ENCODE peak calls at places on chromosomes 16 and 17, in five cellular contexts. One of them, this sample, is unnamed. For H3K9me3, the result is how much of the 10 kb centered on the place peaks cover.

GRCh38 chr17:42287305-42288077 is 807 bp upstream of the STAT5A start:
- DNase-seq in CD4-positive, alpha-beta memory T cell: peak
- DNase-seq in right lobe of liver: no peak
- DNase-seq in SJSA1: peak
- DNase-seq in keratinocyte: no peak
- DNase-seq in this sample: peak

GRCh38 chr17:39576187-39576586 is 31.5 kb downstream of the NEUROD2 start:
- DNase-seq in CD4-positive, alpha-beta memory T cell: no peak
- DNase-seq in right lobe of liver: no peak
- DNase-seq in SJSA1: no peak
- DNase-seq in keratinocyte: no peak
- DNase-seq in this sample: no peak

GRCh38 chr16:2983706-2984136 is 3.5 kb upstream of the PKMYT1 start:
- DNase-seq in CD4-positive, alpha-beta memory T cell: no peak
- DNase-seq in right lobe of liver: peak
- DNase-seq in SJSA1: peak
- DNase-seq in keratinocyte: no peak
- DNase-seq in this sample: peak

GRCh38 chr16:10708969-10709368 is 14.2 kb upstream of the TEKT5 start:
- DNase-seq in CD4-positive, alpha-beta memory T cell: no peak
- DNase-seq in right lobe of liver: no peak
- DNase-seq in SJSA1: no peak
- DNase-seq in keratinocyte: no peak
- DNase-seq in this sample: no peak

GRCh38 chr17:40157972-40158371 is 17.6 kb downstream of the CASC3 start:
- DNase-seq in CD4-positive, alpha-beta memory T cell: no peak
- DNase-seq in right lobe of liver: no peak
- DNase-seq in SJSA1: no peak
- DNase-seq in keratinocyte: no peak
- DNase-seq in this sample: no peak

GRCh38 chr17:81378941-81379511 is 16.2 kb upstream of the BAHCC1 start:
- DNase-seq in CD4-positive, alpha-beta memory T cell: no peak
- DNase-seq in right lobe of liver: no peak
- DNase-seq in SJSA1: peak
- DNase-seq in keratinocyte: no peak
- DNase-seq in this sample: no peak

GRCh38 chr17:30520436-30520835 is 43.2 kb downstream of the GOSR1 start:
- DNase-seq in CD4-positive, alpha-beta memory T cell: no peak
- DNase-seq in right lobe of liver: no peak
- DNase-seq in SJSA1: no peak
- DNase-seq in keratinocyte: no peak
- DNase-seq in this sample: no peak

GRCh38 chr16:85607796-85608514 is 5.2 kb upstream of the GSE1 start:
- DNase-seq in CD4-positive, alpha-beta memory T cell: no peak
- DNase-seq in right lobe of liver: no peak
- DNase-seq in SJSA1: no peak
- DNase-seq in keratinocyte: no peak
- DNase-seq in this sample: no peak

GRCh38 chr16:12431547-12431946 is 372.1 kb downstream of the CPPED1 start:
- DNase-seq in CD4-positive, alpha-beta memory T cell: no peak
- DNase-seq in right lobe of liver: no peak
- DNase-seq in SJSA1: no peak
- DNase-seq in keratinocyte: no peak
- DNase-seq in this sample: no peak

GRCh38 chr17:66313995-66314659 is 11.7 kb downstream of the PRKCA start:
- DNase-seq in CD4-positive, alpha-beta memory T cell: no peak
- DNase-seq in right lobe of liver: no peak
- DNase-seq in SJSA1: no peak
- DNase-seq in keratinocyte: no peak
- DNase-seq in this sample: no peak

GRCh38 chr17:40333781-40334453 is 24.9 kb downstream of the RARA start:
- DNase-seq in CD4-positive, alpha-beta memory T cell: no peak
- DNase-seq in right lobe of liver: no peak
- DNase-seq in SJSA1: no peak
- DNase-seq in keratinocyte: no peak
- DNase-seq in this sample: no peak

GRCh38 chr16:11161974-11162373 is 94.0 kb downstream of the SOCS1 start:
- DNase-seq in CD4-positive, alpha-beta memory T cell: no peak
- DNase-seq in right lobe of liver: no peak
- DNase-seq in SJSA1: no peak
- DNase-seq in keratinocyte: no peak
- DNase-seq in this sample: no peak

GRCh38 chr16:85455534-85455933 is 157.6 kb upstream of the GSE1 start:
- DNase-seq in CD4-positive, alpha-beta memory T cell: no peak
- DNase-seq in right lobe of liver: no peak
- DNase-seq in SJSA1: no peak
- DNase-seq in keratinocyte: no peak
- DNase-seq in this sample: no peak

GRCh38 chr17:64155751-64156544 is 26.0 kb upstream of the ERN1 start:
- DNase-seq in CD4-positive, alpha-beta memory T cell: no peak
- DNase-seq in right lobe of liver: peak
- DNase-seq in SJSA1: no peak
- DNase-seq in keratinocyte: no peak
- DNase-seq in this sample: no peak

GRCh38 chr17:32833526-32833925 is 43.4 kb downstream of the MYO1D start:
- DNase-seq in CD4-positive, alpha-beta memory T cell: no peak
- DNase-seq in right lobe of liver: no peak
- DNase-seq in SJSA1: no peak
- DNase-seq in keratinocyte: no peak
- DNase-seq in this sample: no peak

GRCh38 chr17:19744922-19745757 is 3.0 kb downstream of the ALDH3A1 start:
- DNase-seq in CD4-positive, alpha-beta memory T cell: peak
- DNase-seq in right lobe of liver: peak
- DNase-seq in SJSA1: peak
- DNase-seq in keratinocyte: no peak
- DNase-seq in this sample: no peak

GRCh38 chr17:18928726-18929125 is 23.2 kb upstream of the SLC5A10 start:
- DNase-seq in CD4-positive, alpha-beta memory T cell: no peak
- DNase-seq in right lobe of liver: no peak
- DNase-seq in SJSA1: no peak
- DNase-seq in keratinocyte: no peak
- DNase-seq in this sample: no peak

GRCh38 chr17:42760652-42761581 is at the start of gene RAMP2:
- DNase-seq in CD4-positive, alpha-beta memory T cell: no peak
- DNase-seq in right lobe of liver: peak
- DNase-seq in SJSA1: no peak
- DNase-seq in keratinocyte: no peak
- DNase-seq in this sample: peak

GRCh38 chr16:89746043-89746442 is 24.7 kb downstream of the ZNF276 start:
- DNase-seq in CD4-positive, alpha-beta memory T cell: no peak
- DNase-seq in right lobe of liver: no peak
- DNase-seq in SJSA1: no peak
- DNase-seq in keratinocyte: no peak
- DNase-seq in this sample: no peak

GRCh38 chr17:55318715-55319487 is 54.1 kb downstream of the HLF start:
- DNase-seq in CD4-positive, alpha-beta memory T cell: no peak
- DNase-seq in right lobe of liver: no peak
- DNase-seq in SJSA1: no peak
- DNase-seq in keratinocyte: no peak
- DNase-seq in this sample: no peak

GRCh38 chr16:27461483-27462171 is 59.7 kb downstream of the IL21R start:
- DNase-seq in CD4-positive, alpha-beta memory T cell: no peak
- DNase-seq in right lobe of liver: no peak
- DNase-seq in SJSA1: no peak
- DNase-seq in keratinocyte: no peak
- DNase-seq in this sample: no peak

GRCh38 chr17:72176516-72176851 is 55.7 kb downstream of the SOX9 start:
- DNase-seq in CD4-positive, alpha-beta memory T cell: no peak
- DNase-seq in right lobe of liver: no peak
- DNase-seq in SJSA1: no peak
- DNase-seq in keratinocyte: no peak
- DNase-seq in this sample: no peak

GRCh38 chr16:30142672-30143346 is 19.8 kb upstream of the MAPK3 start:
- DNase-seq in CD4-positive, alpha-beta memory T cell: peak
- DNase-seq in right lobe of liver: no peak
- DNase-seq in SJSA1: no peak
- DNase-seq in keratinocyte: no peak
- DNase-seq in this sample: no peak

GRCh38 chr16:23836404-23837291 is 865 bp downstream of the PRKCB start:
- DNase-seq in CD4-positive, alpha-beta memory T cell: peak
- DNase-seq in right lobe of liver: peak
- DNase-seq in SJSA1: no peak
- DNase-seq in keratinocyte: no peak
- DNase-seq in this sample: peak

DNA sequence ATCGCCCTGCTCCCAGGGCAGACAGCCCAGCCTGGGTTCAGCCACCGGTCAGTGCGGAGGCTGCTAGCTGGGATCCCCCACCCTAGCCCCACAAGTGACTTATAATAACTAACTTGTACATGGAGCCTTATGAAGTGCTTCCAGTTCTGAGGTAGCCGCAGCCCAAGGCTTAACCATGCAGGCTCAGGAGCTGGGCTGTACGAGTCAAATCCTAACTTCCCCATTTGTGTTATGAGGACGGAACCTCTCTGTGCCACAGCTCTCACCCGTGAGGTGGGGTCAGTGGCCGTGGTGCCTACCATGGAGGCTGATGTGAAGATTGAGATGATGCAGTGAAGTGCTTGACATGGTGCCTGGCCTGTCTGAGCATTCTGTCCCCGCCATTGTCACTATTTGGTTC is 27.8 kb upstream of the GOSR2 start:
- DNase-seq in CD4-positive, alpha-beta memory T cell: no peak
- DNase-seq in right lobe of liver: no peak
- DNase-seq in SJSA1: no peak
- DNase-seq in keratinocyte: no peak
- DNase-seq in this sample: no peak
- H3K4me3 ChIP-seq in CD4-positive, alpha-beta memory T cell: no peak
- H3K4me3 ChIP-seq in right lobe of liver: no peak
- H3K4me3 ChIP-seq in SJSA1: no peak
- H3K4me3 ChIP-seq in keratinocyte: no peak
- H3K4me3 ChIP-seq in this sample: no peak

GRCh38 chr16:35733278-35733965 is 2274.0 kb downstream of the TP53TG3F start:
- DNase-seq in CD4-positive, alpha-beta memory T cell: no peak
- DNase-seq in right lobe of liver: no peak
- DNase-seq in SJSA1: peak
- DNase-seq in keratinocyte: peak
- DNase-seq in this sample: no peak
- H3K9me3 ChIP-seq in CD4-positive, alpha-beta memory T cell: under half
- H3K9me3 ChIP-seq in right lobe of liver: under half
- H3K9me3 ChIP-seq in SJSA1: under half
- H3K9me3 ChIP-seq in keratinocyte: under half
- H3K9me3 ChIP-seq in this sample: under half

GRCh38 chr16:56933828-56934598 is 2.1 kb downstream of the HERPUD1 start:
- DNase-seq in CD4-positive, alpha-beta memory T cell: no peak
- DNase-seq in right lobe of liver: no peak
- DNase-seq in SJSA1: no peak
- DNase-seq in keratinocyte: no peak
- DNase-seq in this sample: no peak
- H3K4me3 ChIP-seq in CD4-positive, alpha-beta memory T cell: peak
- H3K4me3 ChIP-seq in right lobe of liver: peak
- H3K4me3 ChIP-seq in SJSA1: peak
- H3K4me3 ChIP-seq in keratinocyte: peak
- H3K4me3 ChIP-seq in this sample: peak

GRCh38 chr17:36008998-36009665 is 7.8 kb upstream of the CCL15 start:
- DNase-seq in CD4-positive, alpha-beta memory T cell: no peak
- DNase-seq in right lobe of liver: no peak
- DNase-seq in SJSA1: no peak
- DNase-seq in keratinocyte: no peak
- DNase-seq in this sample: no peak
- H3K9me3 ChIP-seq in CD4-positive, alpha-beta memory T cell: under half
- H3K9me3 ChIP-seq in right lobe of liver: under half
- H3K9me3 ChIP-seq in SJSA1: under half
- H3K9me3 ChIP-seq in keratinocyte: under half
- H3K9me3 ChIP-seq in this sample: under half

GRCh38 chr16:56911771-56912541 is 20.0 kb upstream of the HERPUD1 start:
- DNase-seq in CD4-positive, alpha-beta memory T cell: no peak
- DNase-seq in right lobe of liver: peak
- DNase-seq in SJSA1: no peak
- DNase-seq in keratinocyte: no peak
- DNase-seq in this sample: peak

GRCh38 chr16:56910654-56911539 is 21.0 kb upstream of the HERPUD1 start:
- DNase-seq in CD4-positive, alpha-beta memory T cell: no peak
- DNase-seq in right lobe of liver: no peak
- DNase-seq in SJSA1: peak
- DNase-seq in keratinocyte: no peak
- DNase-seq in this sample: peak

GRCh38 chr16:56915311-56916105 is 16.4 kb upstream of the HERPUD1 start:
- DNase-seq in CD4-positive, alpha-beta memory T cell: no peak
- DNase-seq in right lobe of liver: no peak
- DNase-seq in SJSA1: no peak
- DNase-seq in keratinocyte: no peak
- DNase-seq in this sample: no peak

GRCh38 chr16:56914896-56915295 is 17.0 kb upstream of the HERPUD1 start:
- DNase-seq in CD4-positive, alpha-beta memory T cell: no peak
- DNase-seq in right lobe of liver: no peak
- DNase-seq in SJSA1: no peak
- DNase-seq in keratinocyte: no peak
- DNase-seq in this sample: no peak

GRCh38 chr16:56912746-56913703 is 18.9 kb upstream of the HERPUD1 start:
- DNase-seq in CD4-positive, alpha-beta memory T cell: no peak
- DNase-seq in right lobe of liver: no peak
- DNase-seq in SJSA1: no peak
- DNase-seq in keratinocyte: no peak
- DNase-seq in this sample: peak
- H3K4me3 ChIP-seq in CD4-positive, alpha-beta memory T cell: no peak
- H3K4me3 ChIP-seq in right lobe of liver: no peak
- H3K4me3 ChIP-seq in SJSA1: no peak
- H3K4me3 ChIP-seq in keratinocyte: no peak
- H3K4me3 ChIP-seq in this sample: no peak

GRCh38 chr17:22464041-22464440 is 771.7 kb downstream of the KCNJ18 start:
- DNase-seq in CD4-positive, alpha-beta memory T cell: no peak
- DNase-seq in right lobe of liver: no peak
- DNase-seq in SJSA1: no peak
- DNase-seq in keratinocyte: no peak
- DNase-seq in this sample: no peak

GRCh38 chr17:22460461-22461063 is 768.2 kb downstream of the KCNJ18 start:
- DNase-seq in CD4-positive, alpha-beta memory T cell: no peak
- DNase-seq in right lobe of liver: no peak
- DNase-seq in SJSA1: no peak
- DNase-seq in keratinocyte: no peak
- DNase-seq in this sample: no peak

GRCh38 chr17:22461460-22462145 is 769.3 kb downstream of the KCNJ18 start:
- DNase-seq in CD4-positive, alpha-beta memory T cell: no peak
- DNase-seq in right lobe of liver: no peak
- DNase-seq in SJSA1: no peak
- DNase-seq in keratinocyte: no peak
- DNase-seq in this sample: no peak

GRCh38 chr17:22463110-22463850 is 771.0 kb downstream of the KCNJ18 start:
- DNase-seq in CD4-positive, alpha-beta memory T cell: no peak
- DNase-seq in right lobe of liver: no peak
- DNase-seq in SJSA1: no peak
- DNase-seq in keratinocyte: no peak
- DNase-seq in this sample: no peak

DNA sequence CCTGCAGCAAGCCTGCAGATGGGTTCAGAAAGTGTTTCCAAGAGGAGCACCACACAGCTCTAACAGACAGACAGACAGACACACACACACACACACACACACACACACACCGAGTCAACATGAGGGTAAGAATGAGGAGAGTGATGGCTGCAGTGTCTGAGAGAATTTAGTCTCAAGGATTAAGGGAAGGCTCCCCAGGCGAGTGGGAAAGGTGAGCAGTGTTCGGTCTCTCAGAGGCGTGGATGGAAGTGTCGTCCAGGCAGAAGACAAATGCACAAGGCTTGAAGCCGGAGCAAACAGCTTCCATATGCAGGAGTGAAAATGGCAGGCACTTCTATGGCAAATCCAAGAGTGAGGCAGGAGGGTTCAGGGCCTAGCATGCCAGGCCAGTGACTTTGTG is 770.1 kb downstream of the KCNJ18 start:
- DNase-seq in CD4-positive, alpha-beta memory T cell: no peak
- DNase-seq in right lobe of liver: no peak
- DNase-seq in SJSA1: no peak
- DNase-seq in keratinocyte: no peak
- DNase-seq in this sample: no peak
- H3K9me3 ChIP-seq in CD4-positive, alpha-beta memory T cell: under half
- H3K9me3 ChIP-seq in right lobe of liver: under half
- H3K9me3 ChIP-seq in SJSA1: under half
- H3K9me3 ChIP-seq in keratinocyte: under half
- H3K9me3 ChIP-seq in this sample: under half